ENCODE peak calls at places on chromosomes 7 and 10, in four cellular contexts. T is NCI-H460, O is Ammon's horn, I is K562. R is an unnamed sample.

GRCh38 chr10:5094265-5095205 is at the start of gene AKR1C3:
- DNase-seq in T (peak), O (peak), I (peak), R (no peak)

GRCh38 chr10:70319183-70319582 is 35.4 kb upstream of the NPFFR1 start:
- DNase-seq in T (no peak), O (no peak), I (no peak), R (no peak)

GRCh38 chr7:96114190-96114589 is 207.7 kb downstream of the SLC25A13 start:
- DNase-seq in T (no peak), O (no peak), I (no peak), R (no peak)

GRCh38 chr7:88480901-88481300 is 174.2 kb upstream of the STEAP4 start:
- DNase-seq in T (no peak), O (peak), I (no peak), R (peak)

GRCh38 chr7:128831994-128832879 is 2.0 kb downstream of the FLNC start:
- DNase-seq in T (no peak), O (peak), I (peak), R (no peak)

GRCh38 chr7:6202117-6202516 is 70.3 kb downstream of the CYTH3 start:
- DNase-seq in T (no peak), O (no peak), I (no peak), R (no peak)

GRCh38 chr7:83799333-83799732 is 150.4 kb upstream of the SEMA3E start:
- DNase-seq in T (no peak), O (no peak), I (no peak), R (no peak)

GRCh38 chr10:97849491-97850402 is at the start of gene GOLGA7B:
- DNase-seq in T (peak), O (peak), I (peak), R (peak)

GRCh38 chr10:94092848-94093247 is 99.1 kb downstream of the PLCE1 start:
- DNase-seq in T (no peak), O (no peak), I (no peak), R (no peak)

GRCh38 chr7:46133076-46133475 is 212.0 kb upstream of the IGFBP3 start:
- DNase-seq in T (no peak), O (no peak), I (no peak), R (no peak)

GRCh38 chr7:150876817-150877526 is 24.7 kb downstream of the AOC1 start:
- DNase-seq in T (peak), O (peak), I (peak), R (no peak)

GRCh38 chr10:116274141-116274861 is 1.3 kb upstream of the GFRA1 start:
- DNase-seq in T (no peak), O (no peak), I (no peak), R (no peak)

GRCh38 chr10:127619550-127619949 is 70.4 kb downstream of the NPS start:
- DNase-seq in T (no peak), O (peak), I (no peak), R (no peak)

GRCh38 chr7:81929386-81929785 is 159.5 kb upstream of the HGF start:
- DNase-seq in T (no peak), O (no peak), I (no peak), R (no peak)

GRCh38 chr7:116500071-116500853 is 724 bp downstream of the CAV2 start:
- DNase-seq in T (peak), O (peak), I (peak), R (no peak)

GRCh38 chr10:126387041-126387908 is 1.0 kb downstream of the ADAM12 start:
- DNase-seq in T (peak), O (peak), I (peak), R (no peak)

GRCh38 chr10:17025444-17026295 is 103.9 kb downstream of the CUBN start:
- DNase-seq in T (peak), O (peak), I (peak), R (no peak)

GRCh38 chr7:133807610-133808543 is 319.3 kb upstream of the LRGUK start:
- DNase-seq in T (no peak), O (no peak), I (no peak), R (no peak)

GRCh38 chr10:85548038-85548437 is 818.6 kb downstream of the GRID1 start:
- DNase-seq in T (peak), O (peak), I (no peak), R (peak)

GRCh38 chr10:123154943-123155505 is 822 bp downstream of the BUB3 start:
- DNase-seq in T (no peak), O (no peak), I (no peak), R (no peak)

GRCh38 chr10:89032141-89032814 is 41.7 kb downstream of the FAS start:
- DNase-seq in T (peak), O (no peak), I (no peak), R (no peak)

GRCh38 chr10:15715619-15716227 is 4.0 kb downstream of the ITGA8 start:
- DNase-seq in T (peak), O (no peak), I (peak), R (peak)

GRCh38 chr7:77651544-77652162 is 44.6 kb upstream of the RSBN1L start:
- DNase-seq in T (peak), O (peak), I (peak), R (peak)

GRCh38 chr7:154916381-154917213 is 86.3 kb downstream of the PAXIP1 start:
- DNase-seq in T (no peak), O (no peak), I (no peak), R (peak)

GRCh38 chr7:1027285-1028043 is 16.9 kb upstream of the GPR146 start:
- DNase-seq in T (no peak), O (peak), I (peak), R (no peak)

GRCh38 chr10:108393111-108393510 is 1228.6 kb upstream of the SORCS1 start:
- DNase-seq in T (no peak), O (no peak), I (no peak), R (no peak)

GRCh38 chr7:79713281-79713680 is 259.8 kb upstream of the MAGI2 start:
- DNase-seq in T (no peak), O (peak), I (no peak), R (peak)

GRCh38 chr10:119335671-119336353 is 128.4 kb downstream of the GRK5 start:
- DNase-seq in T (no peak), O (no peak), I (no peak), R (no peak)

GRCh38 chr10:44300666-44301649 is 83.9 kb downstream of the CXCL12 start:
- DNase-seq in T (no peak), O (no peak), I (no peak), R (peak)

GRCh38 chr7:5284304-5285281 is 1.9 kb downstream of the SLC29A4 start:
- DNase-seq in T (no peak), O (peak), I (peak), R (peak)

GRCh38 chr7:1233328-1234048 is 816 bp downstream of the UNCX start:
- DNase-seq in T (no peak), O (no peak), I (no peak), R (peak)

GRCh38 chr7:604038-604883 is 84.6 kb upstream of the PDGFA start:
- DNase-seq in T (no peak), O (peak), I (peak), R (no peak)

GRCh38 chr7:74300951-74301350 is 11.7 kb downstream of the CLIP2 start:
- DNase-seq in T (no peak), O (no peak), I (no peak), R (no peak)

GRCh38 chr10:27252267-27253000 is 11.8 kb upstream of the ACBD5 start:
- DNase-seq in T (no peak), O (no peak), I (peak), R (peak)

GRCh38 chr7:72015106-72015505 is 397.0 kb downstream of the CALN1 start:
- DNase-seq in T (no peak), O (no peak), I (no peak), R (no peak)

R was measured in cerebellum.